ENCODE peak calls at places on chromosome 15, in seven cellular contexts. Q is NT2/D1; M is CD4-positive, alpha-beta memory T cell; S is D341Med; I is T-cell; F is T-helper 9 cell; G is astrocyte of the cerebellum. Z is an unnamed sample.

GRCh38 chr15:72162569-72162968 is 35.0 kb downstream of the GRAMD2A start:
- DNase-seq in Q (no peak), M (no peak), S (no peak), I (no peak), F (no peak), G (no peak), Z (no peak)

GRCh38 chr15:83205725-83206324 is 1.8 kb downstream of the HDGFL3 start:
- DNase-seq in Q (no peak), M (no peak), S (no peak), I (no peak), F (no peak), G (peak; percentile 64), Z (no peak)

GRCh38 chr15:76696840-76697239 is 208.3 kb downstream of the SCAPER start:
- DNase-seq in Q (no peak), M (no peak), S (no peak), I (no peak), F (no peak), G (no peak), Z (no peak)

GRCh38 chr15:100438570-100438969 is 90.2 kb downstream of the CERS3 start:
- DNase-seq in Q (no peak), M (peak; percentile 3), S (peak; percentile 38), I (peak; percentile 31), F (no peak), G (peak; percentile 18), Z (peak; percentile 23)

GRCh38 chr15:80929689-80930088 is 59.9 kb downstream of the MESD start:
- DNase-seq in Q (no peak), M (no peak), S (no peak), I (no peak), F (no peak), G (no peak), Z (no peak)

GRCh38 chr15:78316211-78317077 is 17.0 kb upstream of the SKIC8 start:
- DNase-seq in Q (peak; percentile 55), M (no peak), S (no peak), I (no peak), F (no peak), G (no peak), Z (no peak)

GRCh38 chr15:85825719-85826118 is 31.0 kb upstream of the KLHL25 start:
- DNase-seq in Q (no peak), M (no peak), S (no peak), I (no peak), F (no peak), G (no peak), Z (no peak)

GRCh38 chr15:64697911-64698369 is 77.4 kb downstream of the RBPMS2 start:
- DNase-seq in Q (no peak), M (no peak), S (no peak), I (no peak), F (no peak), G (no peak), Z (no peak)

GRCh38 chr15:96625251-96625650 is 294.8 kb downstream of the NR2F2 start:
- DNase-seq in Q (no peak), M (no peak), S (no peak), I (no peak), F (no peak), G (no peak), Z (no peak)

GRCh38 chr15:80452166-80452565 is 48.0 kb downstream of the ARNT2 start:
- DNase-seq in Q (no peak), M (no peak), S (no peak), I (no peak), F (no peak), G (no peak), Z (no peak)

GRCh38 chr15:63077952-63078351 is 35.4 kb downstream of the TPM1 start:
- DNase-seq in Q (no peak), M (no peak), S (no peak), I (no peak), F (no peak), G (no peak), Z (no peak)

GRCh38 chr15:27235689-27236088 is 264.7 kb downstream of the GABRG3 start:
- DNase-seq in Q (no peak), M (no peak), S (no peak), I (no peak), F (no peak), G (no peak), Z (no peak)

GRCh38 chr15:88644741-88645140 is 5.9 kb downstream of the ISG20 start:
- DNase-seq in Q (no peak), M (no peak), S (peak; percentile 4), I (no peak), F (no peak), G (no peak), Z (no peak)

GRCh38 chr15:33581032-33581431 is 270.3 kb downstream of the RYR3 start:
- DNase-seq in Q (no peak), M (no peak), S (no peak), I (no peak), F (no peak), G (peak; percentile 80), Z (no peak)

GRCh38 chr15:68768321-68768720 is 52.4 kb downstream of the ANP32A start:
- DNase-seq in Q (no peak), M (no peak), S (no peak), I (no peak), F (no peak), G (no peak), Z (no peak)

GRCh38 chr15:84113919-84114318 is 121.7 kb upstream of the GOLGA6L4 start:
- DNase-seq in Q (no peak), M (no peak), S (no peak), I (no peak), F (no peak), G (no peak), Z (no peak)

GRCh38 chr15:25251700-25252390 is 187.0 kb downstream of the UBE3A start:
- DNase-seq in Q (no peak), M (no peak), S (peak; percentile 4), I (no peak), F (no peak), G (no peak), Z (no peak)

GRCh38 chr15:99282129-99282528 is 30.8 kb downstream of the LRRC28 start:
- DNase-seq in Q (no peak), M (no peak), S (no peak), I (no peak), F (no peak), G (no peak), Z (no peak)

GRCh38 chr15:85582076-85582718 is 201.8 kb downstream of the AKAP13 start:
- DNase-seq in Q (no peak), M (peak; percentile 71), S (no peak), I (peak; percentile 44), F (peak; percentile 15), G (no peak), Z (no peak)

GRCh38 chr15:37877851-37878577 is 56.4 kb upstream of the TMCO5A start:
- DNase-seq in Q (no peak), M (no peak), S (no peak), I (no peak), F (no peak), G (peak; percentile 29), Z (no peak)

GRCh38 chr15:45550436-45550835 is 27.9 kb upstream of the SLC30A4 start:
- DNase-seq in Q (no peak), M (no peak), S (no peak), I (no peak), F (no peak), G (no peak), Z (no peak)

GRCh38 chr15:90414408-90415028 is 26.5 kb downstream of the IQGAP1 start:
- DNase-seq in Q (no peak), M (no peak), S (no peak), I (no peak), F (no peak), G (no peak), Z (no peak)

GRCh38 chr15:57861805-57862586 is 155.5 kb downstream of the POLR2M start:
- DNase-seq in Q (no peak), M (no peak), S (no peak), I (no peak), F (no peak), G (peak; percentile 77), Z (no peak)

GRCh38 chr15:71048913-71049675 is 66.2 kb upstream of the THSD4 start:
- DNase-seq in Q (no peak), M (no peak), S (no peak), I (no peak), F (no peak), G (peak; percentile 69), Z (no peak)

GRCh38 chr15:59436774-59437472 is 1.1 kb upstream of the FAM81A start:
- DNase-seq in Q (no peak), M (no peak), S (no peak), I (no peak), F (no peak), G (no peak), Z (no peak)

GRCh38 chr15:66587020-66587419 is 21.2 kb upstream of the LCTL start:
- DNase-seq in Q (no peak), M (no peak), S (no peak), I (no peak), F (no peak), G (no peak), Z (no peak)

GRCh38 chr15:96340348-96340610 is 9.8 kb downstream of the NR2F2 start:
- DNase-seq in Q (no peak), M (no peak), S (no peak), I (no peak), F (no peak), G (no peak), Z (no peak)

GRCh38 chr15:38843736-38844590 is 279.3 kb upstream of the RASGRP1 start:
- DNase-seq in Q (no peak), M (no peak), S (no peak), I (no peak), F (no peak), G (no peak), Z (no peak)

GRCh38 chr15:59352189-59352588 is 20.5 kb downstream of the MYO1E start:
- DNase-seq in Q (no peak), M (no peak), S (no peak), I (no peak), F (no peak), G (no peak), Z (no peak)

GRCh38 chr15:88918738-88919137 is 5.6 kb upstream of the MFGE8 start:
- DNase-seq in Q (no peak), M (no peak), S (peak; percentile 27), I (no peak), F (no peak), G (peak; percentile 95), Z (no peak)

GRCh38 chr15:101215681-101216080 is 36.2 kb downstream of the CHSY1 start:
- DNase-seq in Q (no peak), M (no peak), S (no peak), I (no peak), F (no peak), G (no peak), Z (no peak)

GRCh38 chr15:81160312-81161214 is 26.5 kb downstream of the CFAP161 start:
- DNase-seq in Q (no peak), M (no peak), S (no peak), I (no peak), F (no peak), G (peak; percentile 26), Z (no peak)

GRCh38 chr15:47987908-47988532 is 132.8 kb upstream of the SLC24A5 start:
- DNase-seq in Q (peak; percentile 36), M (peak; percentile 2), S (peak; percentile 63), I (no peak), F (no peak), G (peak; percentile 64), Z (no peak)

GRCh38 chr15:41561777-41562145 is 2.7 kb downstream of the TYRO3 start:
- DNase-seq in Q (no peak), M (no peak), S (no peak), I (no peak), F (no peak), G (no peak), Z (no peak)

Z was measured in CD8-positive, alpha-beta T cell.